ENCODE peak calls at places on chromosomes 5 and 9, in seven cellular contexts. P, R, S, X, V, C and O are unnamed samples.
A peak's percentile ranks its signal among the peaks of the same experiment; 100 is the strongest.

GRCh38 chr9:96875460-96876142 is 21.3 kb upstream of the ZNF782 start:
- DNase-seq in P (peak; percentile 87), R (peak; percentile 57), S (no peak), X (peak; percentile 92), V (peak; percentile 73), C (peak; percentile 92), O (no peak)

GRCh38 chr5:62354028-62354874 is 48.2 kb downstream of the KIF2A start:
- DNase-seq in P (peak; percentile 76), R (peak; percentile 84), S (peak; percentile 62), X (peak; percentile 67), V (no peak), C (peak; percentile 57), O (no peak)

GRCh38 chr9:1332161-1332560 is 282.0 kb downstream of the DMRT2 start:
- DNase-seq in P (no peak), R (no peak), S (no peak), X (no peak), V (no peak), C (no peak), O (no peak)

GRCh38 chr5:37989884-37990283 is 150.0 kb upstream of the GDNF start:
- DNase-seq in P (no peak), R (no peak), S (no peak), X (no peak), V (no peak), C (no peak), O (no peak)

GRCh38 chr9:27925815-27926214 is 352.5 kb upstream of the C9orf72 start:
- DNase-seq in P (no peak), R (no peak), S (no peak), X (no peak), V (no peak), C (no peak), O (no peak)

GRCh38 chr9:97411789-97412627 is at the start of gene TDRD7:
- DNase-seq in P (peak; percentile 82), R (peak; percentile 77), S (peak; percentile 68), X (peak; percentile 88), V (peak; percentile 84), C (peak; percentile 98), O (peak; percentile 85)

GRCh38 chr5:174610968-174611367 is 113.4 kb upstream of the MSX2 start:
- DNase-seq in P (no peak), R (peak; percentile 30), S (no peak), X (no peak), V (no peak), C (peak; percentile 72), O (no peak)

GRCh38 chr5:64807505-64807904 is 38.8 kb downstream of the CWC27 start:
- DNase-seq in P (no peak), R (no peak), S (no peak), X (no peak), V (no peak), C (no peak), O (no peak)

GRCh38 chr5:16430349-16431089 is 35.1 kb downstream of the ZNF622 start:
- DNase-seq in P (no peak), R (no peak), S (no peak), X (no peak), V (no peak), C (no peak), O (no peak)

GRCh38 chr5:41776435-41776834 is 93.8 kb downstream of the OXCT1 start:
- DNase-seq in P (peak; percentile 41), R (peak; percentile 84), S (no peak), X (no peak), V (no peak), C (no peak), O (no peak)

GRCh38 chr5:3107118-3107517 is 355.6 kb upstream of the IRX2 start:
- DNase-seq in P (no peak), R (no peak), S (no peak), X (no peak), V (no peak), C (no peak), O (no peak)

GRCh38 chr9:134910146-134910545 is 7.6 kb downstream of the FCN1 start:
- DNase-seq in P (no peak), R (no peak), S (no peak), X (no peak), V (no peak), C (no peak), O (no peak)

GRCh38 chr5:50415912-50416311 is 25.2 kb downstream of the EMB start:
- DNase-seq in P (no peak), R (no peak), S (no peak), X (peak; percentile 96), V (no peak), C (no peak), O (no peak)

GRCh38 chr9:117491491-117491890 is 76.6 kb upstream of the ASTN2 start:
- DNase-seq in P (no peak), R (no peak), S (no peak), X (no peak), V (no peak), C (no peak), O (no peak)

GRCh38 chr5:10424124-10424731 is 17.5 kb upstream of the ROPN1L start:
- DNase-seq in P (peak; percentile 42), R (peak; percentile 59), S (peak; percentile 38), X (peak; percentile 64), V (peak; percentile 36), C (peak; percentile 31), O (no peak)
- TF ChIP-seq CTCF in P (peak; percentile 68), R (peak; percentile 62), S (peak; percentile 68), X (peak; percentile 80), V (peak; percentile 22), C (peak; percentile 75), O (peak; percentile 64)

DNA sequence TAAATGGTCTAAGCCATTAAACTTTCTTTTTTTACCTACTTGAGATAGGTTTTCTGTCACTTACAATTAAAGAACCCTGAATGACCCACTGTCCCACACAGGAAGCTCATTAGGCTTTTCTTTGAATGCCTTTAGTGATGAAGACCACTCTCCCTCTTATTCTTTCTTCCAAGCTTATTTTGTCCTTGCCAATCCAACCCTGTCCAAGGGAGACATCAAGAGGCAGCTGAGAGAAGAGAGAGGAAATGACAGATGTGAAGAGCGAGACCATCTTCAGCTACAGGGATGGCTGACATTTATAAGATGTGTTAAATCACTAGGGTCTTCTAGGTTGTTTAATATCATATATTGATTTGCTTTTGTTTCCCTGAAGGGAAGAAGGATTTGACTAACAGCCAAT is 133.5 kb downstream of the FAM114A2 start:
- DNase-seq in P (no peak), R (no peak), S (no peak), X (peak; percentile 3), V (no peak), C (no peak), O (no peak)
- TF ChIP-seq CTCF in P (no peak), R (no peak), S (no peak), X (no peak), V (no peak), C (no peak), O (no peak)

DNA sequence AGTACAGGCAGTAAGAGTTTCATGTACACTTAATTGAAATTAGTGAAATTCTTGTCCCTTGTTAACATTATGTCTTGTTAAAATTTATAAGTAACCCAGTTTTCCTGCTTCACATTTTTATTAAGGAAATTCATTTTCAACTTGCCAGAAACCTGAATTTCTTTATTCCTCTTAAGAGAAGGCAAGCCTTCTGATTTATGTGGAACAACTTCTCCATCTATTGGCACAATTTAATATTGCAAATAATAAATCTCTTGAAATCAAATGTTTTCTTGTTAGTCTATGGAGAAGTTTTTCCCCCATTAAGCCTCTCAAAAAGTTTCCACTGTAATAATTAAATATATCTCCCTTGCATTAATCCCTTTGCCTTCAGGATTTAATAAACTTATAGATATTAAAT is 33.8 kb upstream of the ACO1 start:
- DNase-seq in P (peak; percentile 26), R (peak; percentile 51), S (peak; percentile 15), X (peak; percentile 18), V (no peak), C (peak; percentile 11), O (no peak)
- TF ChIP-seq CTCF in P (no peak), R (peak; percentile 28), S (peak; percentile 64), X (peak; percentile 75), V (no peak), C (peak; percentile 64), O (peak; percentile 54)

DNA sequence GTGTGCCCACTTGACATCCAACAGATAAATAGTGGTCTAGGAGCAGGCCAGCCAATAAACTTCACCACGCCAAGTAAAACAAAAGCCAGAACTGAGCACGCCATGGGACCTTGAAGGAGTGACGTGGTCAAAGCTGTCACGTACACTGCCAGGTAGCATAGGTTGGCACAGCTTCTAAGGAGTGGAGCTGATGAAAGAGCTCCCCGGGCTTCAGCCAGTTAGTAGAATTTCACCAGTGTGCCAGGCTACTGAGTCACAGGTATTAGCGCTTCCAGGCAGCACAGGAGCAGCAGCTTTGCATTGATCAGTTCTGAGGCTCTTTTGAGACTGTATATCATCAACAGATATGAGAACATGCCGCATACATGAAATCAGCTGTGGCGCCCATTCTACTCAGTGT is 19.4 kb downstream of the VLDLR start:
- DNase-seq in P (no peak), R (no peak), S (no peak), X (no peak), V (no peak), C (no peak), O (no peak)
- TF ChIP-seq CTCF in P (no peak), R (no peak), S (no peak), X (no peak), V (no peak), C (no peak), O (no peak)

DNA sequence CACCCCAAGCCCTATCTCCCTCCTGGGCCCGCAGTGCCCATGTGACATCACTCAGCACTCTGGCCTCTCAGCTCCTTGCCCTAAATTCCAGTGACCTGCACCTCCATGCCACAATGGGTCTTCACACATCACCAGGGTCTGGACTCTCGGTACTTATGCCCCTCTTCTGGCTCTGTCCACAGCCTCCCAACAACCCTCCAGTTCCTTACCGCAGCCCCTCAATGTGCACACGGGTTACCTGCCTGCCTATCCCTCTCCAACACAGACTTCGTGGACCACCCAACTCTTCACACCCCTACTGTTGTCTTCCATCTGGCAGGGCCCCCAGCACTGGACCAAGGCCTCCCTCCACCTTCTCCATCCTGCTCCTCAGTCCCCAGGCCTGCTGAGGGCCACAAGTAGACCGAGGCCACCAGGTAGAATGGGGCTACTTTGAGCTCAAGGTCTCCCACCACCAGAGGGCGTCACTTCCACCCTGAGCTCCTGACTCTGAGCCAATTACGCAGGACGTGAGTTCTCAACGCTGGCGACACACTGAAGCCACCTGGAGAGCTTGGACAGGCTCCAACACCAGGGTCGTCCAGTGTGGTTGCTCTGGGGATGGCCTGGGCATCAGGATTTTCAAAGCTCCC is 172.1 kb downstream of the GABBR2 start:
- DNase-seq in P (no peak), R (no peak), S (no peak), X (peak; percentile 5), V (no peak), C (no peak), O (no peak)
- TF ChIP-seq CTCF in P (peak; percentile 27), R (peak; percentile 12), S (peak; percentile 66), X (peak; percentile 72), V (no peak), C (no peak), O (peak; percentile 68)